ENCODE peak calls at places on chromosomes 5 and 9, in eight cellular contexts. Y is fibroblast of lung; W is CD8-positive, alpha-beta memory T cell; V is psoas muscle; U is SJSA1; Z is CD4-positive, alpha-beta T cell; A is A549; M is spleen. T is an unnamed sample.

GRCh38 chr5:91162534-91163381 is 220.4 kb downstream of the ARRDC3 start:
- DNase-seq in Y (peak; percentile 88), W (no peak), V (no peak), U (peak; percentile 87), Z (peak; percentile 7), A (peak; percentile 87), M (peak; percentile 82), T (peak; percentile 28)

GRCh38 chr5:73170522-73170921 is 2.5 kb upstream of the TMEM174 start:
- DNase-seq in Y (peak; percentile 31), W (peak; percentile 7), V (no peak), U (peak; percentile 27), Z (no peak), A (peak; percentile 11), M (no peak), T (peak; percentile 20)

GRCh38 chr9:137305060-137305787 is 3.2 kb upstream of the NRARP start:
- DNase-seq in Y (peak; percentile 31), W (no peak), V (peak; percentile 74), U (no peak), Z (peak; percentile 64), A (peak; percentile 70), M (peak; percentile 89), T (peak; percentile 93)

GRCh38 chr5:139849942-139850341 is 54.3 kb downstream of the PSD2 start:
- DNase-seq in Y (no peak), W (no peak), V (no peak), U (no peak), Z (no peak), A (no peak), M (no peak), T (no peak)

GRCh38 chr5:145951071-145951470 is 14.7 kb downstream of the SH3RF2 start:
- DNase-seq in Y (no peak), W (no peak), V (no peak), U (no peak), Z (no peak), A (no peak), M (no peak), T (no peak)

GRCh38 chr5:76273491-76273890 is 129.6 kb upstream of the IQGAP2 start:
- DNase-seq in Y (no peak), W (no peak), V (no peak), U (no peak), Z (no peak), A (no peak), M (no peak), T (no peak)

GRCh38 chr5:111385970-111386831 is 126.1 kb downstream of the STARD4 start:
- DNase-seq in Y (no peak), W (no peak), V (no peak), U (no peak), Z (no peak), A (no peak), M (no peak), T (peak; percentile 80)

GRCh38 chr5:16579142-16579541 is 37.7 kb downstream of the RETREG1 start:
- DNase-seq in Y (no peak), W (no peak), V (peak; percentile 59), U (no peak), Z (no peak), A (no peak), M (no peak), T (peak; percentile 14)

GRCh38 chr5:137442660-137443059 is 56.5 kb downstream of the SPOCK1 start:
- DNase-seq in Y (no peak), W (no peak), V (no peak), U (no peak), Z (no peak), A (no peak), M (no peak), T (no peak)

GRCh38 chr5:139862313-139862712 is 66.7 kb downstream of the PSD2 start:
- DNase-seq in Y (peak; percentile 8), W (no peak), V (no peak), U (no peak), Z (no peak), A (no peak), M (no peak), T (no peak)

GRCh38 chr5:57754616-57755015 is 272.0 kb upstream of the ACTBL2 start:
- DNase-seq in Y (peak; percentile 78), W (no peak), V (no peak), U (no peak), Z (no peak), A (no peak), M (no peak), T (no peak)

GRCh38 chr5:132281856-132282614 is 12.2 kb upstream of the SLC22A4 start:
- DNase-seq in Y (no peak), W (no peak), V (no peak), U (no peak), Z (no peak), A (no peak), M (no peak), T (peak; percentile 58)

GRCh38 chr9:135349212-135349962 is 130.2 kb upstream of the PPP1R26 start:
- DNase-seq in Y (no peak), W (no peak), V (peak; percentile 19), U (no peak), Z (no peak), A (no peak), M (no peak), T (no peak)

GRCh38 chr5:10607666-10608442 is 44.0 kb downstream of the ANKRD33B start:
- DNase-seq in Y (peak; percentile 90), W (no peak), V (peak; percentile 64), U (no peak), Z (no peak), A (peak; percentile 63), M (no peak), T (no peak)

GRCh38 chr5:95883185-95884020 is 60.9 kb upstream of the GLRX start:
- DNase-seq in Y (no peak), W (no peak), V (no peak), U (no peak), Z (no peak), A (no peak), M (no peak), T (no peak)
- H3K9me3 ChIP-seq in Y (no peaks in the 10 kb centered on the region), W (no peaks in the 10 kb centered on the region), V (no peaks in the 10 kb centered on the region), U (no peaks in the 10 kb centered on the region), Z (no peaks in the 10 kb centered on the region), A (no peaks in the 10 kb centered on the region), M (no peaks in the 10 kb centered on the region), T (no peaks in the 10 kb centered on the region)

GRCh38 chr5:149452665-149453617 is 73.8 kb upstream of the IL17B start:
- DNase-seq in Y (peak; percentile 87), W (no peak), V (peak; percentile 84), U (peak; percentile 96), Z (no peak), A (peak; percentile 48), M (no peak), T (peak; percentile 72)
- H3K27ac ChIP-seq in Y (peak overlapping the region; percentile 92), W (no peak overlapping the region), V (peak overlapping the region; percentile 96), U (peak overlapping the region; percentile 82), Z (no peak overlapping the region), A (peak overlapping the region; percentile 73), M (peak overlapping the region; percentile 71), T (peak overlapping the region; percentile 48)

GRCh38 chr5:25006734-25007133 is 362.0 kb upstream of the CDH10 start:
- DNase-seq in Y (peak; percentile 3), W (no peak), V (no peak), U (no peak), Z (no peak), A (peak; percentile 67), M (no peak), T (peak; percentile 15)

DNA sequence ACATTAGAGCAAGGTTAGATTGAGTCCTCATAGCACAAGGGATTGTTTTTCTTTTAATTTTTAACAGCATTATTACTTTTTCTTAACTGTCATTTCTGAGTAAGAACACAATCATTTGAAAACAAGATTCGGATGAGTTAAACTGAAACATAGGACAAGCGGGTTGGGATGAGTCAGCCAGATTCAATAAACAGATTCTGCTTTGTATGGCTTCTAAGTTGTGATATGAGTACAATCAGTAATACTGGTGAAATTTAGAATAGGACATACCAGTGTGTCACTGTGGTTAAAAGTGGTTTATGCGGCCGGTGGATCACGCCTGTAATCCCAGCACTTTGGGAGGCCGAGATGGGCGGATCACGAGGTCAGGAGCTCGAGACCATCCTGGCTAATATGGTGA is 364.3 kb upstream of the CDH10 start:
- DNase-seq in Y (no peak), W (no peak), V (no peak), U (no peak), Z (no peak), A (no peak), M (no peak), T (no peak)
- H3K9me3 ChIP-seq in Y (no peaks in the 10 kb centered on the region), W (no peaks in the 10 kb centered on the region), V (no peaks in the 10 kb centered on the region), U (no peaks in the 10 kb centered on the region), Z (peaks cover 7% of the 10 kb centered on the region), A (no peaks in the 10 kb centered on the region), M (no peaks in the 10 kb centered on the region), T (no peaks in the 10 kb centered on the region)

DNA sequence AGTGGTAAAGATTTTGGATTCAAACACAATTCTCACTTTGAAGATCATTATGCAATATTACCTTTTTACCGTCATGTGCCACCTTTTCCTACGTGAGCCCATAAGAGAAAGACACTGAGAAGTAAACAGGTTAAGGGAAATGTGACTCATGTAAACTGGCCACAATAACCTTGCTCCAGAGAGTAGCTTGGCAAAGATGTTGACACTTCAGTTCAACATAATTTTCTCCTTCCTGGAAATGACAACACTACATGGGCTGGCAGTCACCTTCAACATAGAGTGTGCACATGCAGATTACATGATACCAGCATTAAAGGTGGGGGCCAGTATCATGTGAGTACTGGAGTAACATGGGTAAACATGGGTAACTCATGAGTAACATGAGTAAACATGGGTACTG is 141.9 kb downstream of the CDK5RAP2 start:
- DNase-seq in Y (peak; percentile 36), W (no peak), V (no peak), U (no peak), Z (no peak), A (no peak), M (no peak), T (no peak)
- H3K27ac ChIP-seq in Y (no peak overlapping the region), W (no peak overlapping the region), V (no peak overlapping the region), U (no peak overlapping the region), Z (no peak overlapping the region), A (no peak overlapping the region), M (no peak overlapping the region), T (no peak overlapping the region)

DNA sequence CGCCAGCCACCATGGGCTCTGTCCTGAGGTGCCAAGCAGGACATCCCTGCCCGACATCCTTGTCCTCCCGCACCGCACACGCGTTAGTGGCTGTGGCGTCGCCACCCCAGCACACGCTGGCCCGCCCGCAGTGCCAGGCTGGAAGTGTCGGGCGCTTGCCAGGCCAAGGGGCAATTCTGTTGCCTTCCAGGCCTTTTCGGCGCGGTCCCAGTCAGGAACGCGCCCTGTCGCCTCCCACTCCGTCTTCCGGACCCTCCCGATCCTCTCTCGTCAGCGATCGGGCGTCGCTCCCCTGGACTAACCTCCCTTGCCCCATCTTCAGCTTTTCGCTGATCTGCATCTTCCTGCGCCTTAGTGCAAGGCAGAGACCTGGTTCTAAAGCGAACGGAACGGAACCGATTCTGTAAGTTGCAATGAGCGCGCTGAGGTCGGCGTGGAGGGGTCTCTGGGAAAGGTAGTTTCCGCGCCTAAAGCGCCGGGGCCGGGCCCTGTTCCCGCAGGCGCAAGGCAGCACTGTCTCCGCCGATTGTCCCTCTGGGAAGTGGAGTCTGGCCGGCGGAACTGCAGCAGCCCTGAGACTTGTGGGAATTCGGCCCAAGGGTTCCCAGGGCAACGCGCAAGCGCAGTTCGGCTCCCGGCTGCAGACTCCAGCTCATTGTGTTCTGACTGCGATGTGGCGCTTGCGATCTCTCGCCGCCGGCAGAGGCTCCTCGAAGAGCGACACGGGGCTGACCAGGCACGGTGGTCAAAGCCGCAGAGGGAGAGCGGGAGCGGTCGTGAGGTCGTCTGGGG is at the start of gene ZNF454:
- DNase-seq in Y (peak; percentile 97), W (no peak), V (peak; percentile 91), U (no peak), Z (no peak), A (no peak), M (peak; percentile 87), T (no peak)
- H3K9me3 ChIP-seq in Y (no peaks in the 10 kb centered on the region), W (peaks cover 25% of the 10 kb centered on the region), V (peaks cover 49% of the 10 kb centered on the region), U (peaks cover 84% of the 10 kb centered on the region), Z (peaks cover 77% of the 10 kb centered on the region), A (peaks cover 44% of the 10 kb centered on the region), M (peaks cover 71% of the 10 kb centered on the region), T (no peaks in the 10 kb centered on the region)

T was measured in SJCRH30.